ENCODE peak calls at places on chromosomes 2 and 18, in six cellular contexts. W, F, G, K, C and Z are unnamed samples.

GRCh38 chr18:73118121-73118816 is 250.5 kb upstream of the NETO1 start:
- DNase-seq in W (no peak), F (no peak), G (no peak), K (no peak), C (no peak), Z (no peak)

GRCh38 chr2:240655931-240656886 is 26.5 kb downstream of the AQP12B start:
- DNase-seq in W (no peak), F (peak), G (no peak), K (no peak), C (no peak), Z (no peak)

GRCh38 chr2:122023059-122023879 is 267.8 kb downstream of the TSN start:
- DNase-seq in W (no peak), F (no peak), G (no peak), K (no peak), C (no peak), Z (no peak)

GRCh38 chr2:16218651-16219050 is 278.3 kb downstream of the MYCN start:
- DNase-seq in W (peak), F (no peak), G (peak), K (peak), C (no peak), Z (no peak)

GRCh38 chr18:30094556-30094955 is 948.0 kb downstream of the DSC3 start:
- DNase-seq in W (no peak), F (no peak), G (no peak), K (peak), C (no peak), Z (no peak)

GRCh38 chr2:41294331-41294730 is 753.5 kb upstream of the PKDCC start:
- DNase-seq in W (no peak), F (no peak), G (no peak), K (peak), C (peak), Z (no peak)

GRCh38 chr2:111994042-111994441 is 61.0 kb upstream of the TMEM87B start:
- DNase-seq in W (no peak), F (no peak), G (no peak), K (no peak), C (no peak), Z (no peak)

GRCh38 chr2:20072436-20073158 is 21.2 kb upstream of the LAPTM4A start:
- DNase-seq in W (no peak), F (no peak), G (no peak), K (no peak), C (no peak), Z (no peak)

GRCh38 chr2:113858764-113859163 is 31.1 kb upstream of the ACTR3 start:
- DNase-seq in W (no peak), F (no peak), G (peak), K (no peak), C (no peak), Z (no peak)

GRCh38 chr18:12838178-12838634 is 45.8 kb downstream of the PTPN2 start:
- DNase-seq in W (peak), F (no peak), G (peak), K (peak), C (peak), Z (no peak)

GRCh38 chr18:3251249-3251962 is 3.8 kb downstream of the MYL12A start:
- DNase-seq in W (no peak), F (no peak), G (no peak), K (no peak), C (no peak), Z (no peak)

GRCh38 chr2:118670868-118671267 is 176.6 kb downstream of the EN1 start:
- DNase-seq in W (no peak), F (no peak), G (no peak), K (no peak), C (no peak), Z (no peak)

GRCh38 chr2:101064868-101065549 is 62.9 kb downstream of the RPL31 start:
- DNase-seq in W (no peak), F (no peak), G (peak), K (no peak), C (no peak), Z (no peak)

GRCh38 chr18:28793911-28794310 is 617.0 kb upstream of the CDH2 start:
- DNase-seq in W (no peak), F (no peak), G (no peak), K (no peak), C (no peak), Z (no peak)

GRCh38 chr2:81600088-81600487 is 1295.5 kb upstream of the LRRTM1 start:
- DNase-seq in W (no peak), F (no peak), G (no peak), K (no peak), C (no peak), Z (no peak)

GRCh38 chr18:21242141-21243040 is at the start of gene GREB1L:
- DNase-seq in W (peak), F (no peak), G (peak), K (peak), C (peak), Z (no peak)

GRCh38 chr2:169072163-169072925 is 3.0 kb downstream of the DHRS9 start:
- DNase-seq in W (no peak), F (no peak), G (no peak), K (no peak), C (no peak), Z (no peak)

GRCh38 chr2:127084611-127085031 is 22.3 kb downstream of the BIN1 start:
- DNase-seq in W (no peak), F (peak), G (no peak), K (no peak), C (no peak), Z (peak)

GRCh38 chr2:28527196-28527595 is 31.3 kb downstream of the PLB1 start:
- DNase-seq in W (no peak), F (no peak), G (no peak), K (peak), C (no peak), Z (no peak)

GRCh38 chr18:52844323-52844722 is 504.3 kb downstream of the DCC start:
- DNase-seq in W (no peak), F (no peak), G (no peak), K (no peak), C (no peak), Z (no peak)

GRCh38 chr2:11855120-11855760 is 108.8 kb downstream of the LPIN1 start:
- DNase-seq in W (no peak), F (no peak), G (no peak), K (no peak), C (no peak), Z (no peak)

GRCh38 chr2:132891456-132891855 is 221.5 kb upstream of the LYPD1 start:
- DNase-seq in W (no peak), F (no peak), G (no peak), K (peak), C (no peak), Z (no peak)

GRCh38 chr2:217797661-217798069 is 205.1 kb downstream of the TNS1 start:
- DNase-seq in W (no peak), F (no peak), G (no peak), K (no peak), C (peak), Z (no peak)

GRCh38 chr2:65666156-65666725 is 233.8 kb upstream of the SPRED2 start:
- DNase-seq in W (no peak), F (no peak), G (no peak), K (peak), C (no peak), Z (peak)

GRCh38 chr2:218721488-218721887 is 10.9 kb downstream of the TTLL4 start:
- DNase-seq in W (no peak), F (no peak), G (no peak), K (no peak), C (no peak), Z (no peak)

GRCh38 chr2:94923196-94923595 is 52.0 kb downstream of the TEKT4 start:
- DNase-seq in W (no peak), F (no peak), G (no peak), K (no peak), C (no peak), Z (no peak)

DNA sequence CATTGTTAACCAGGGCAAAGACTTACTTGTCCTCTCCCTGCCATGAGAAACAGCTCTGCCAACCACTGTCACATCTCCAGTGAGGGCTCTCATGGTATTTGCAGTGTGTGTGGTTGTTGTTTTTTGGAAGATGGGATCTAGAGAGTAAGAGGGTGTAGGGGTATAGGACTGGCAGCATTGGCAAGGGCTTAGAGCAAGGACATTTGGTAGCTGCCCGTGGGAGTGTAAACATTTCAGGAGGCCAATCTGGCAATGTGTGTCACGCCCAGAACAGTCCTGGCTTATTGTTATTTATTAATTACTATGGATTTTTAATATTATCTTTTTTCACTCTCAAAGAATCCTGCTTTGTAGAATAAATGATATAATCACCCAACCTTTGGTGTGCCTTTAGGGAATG is 90.5 kb downstream of the TMEM17 start:
- DNase-seq in W (no peak), F (no peak), G (no peak), K (no peak), C (no peak), Z (no peak)
- H3K27ac ChIP-seq in W (no peak), F (no peak), G (no peak), K (no peak), C (no peak), Z (no peak)

DNA sequence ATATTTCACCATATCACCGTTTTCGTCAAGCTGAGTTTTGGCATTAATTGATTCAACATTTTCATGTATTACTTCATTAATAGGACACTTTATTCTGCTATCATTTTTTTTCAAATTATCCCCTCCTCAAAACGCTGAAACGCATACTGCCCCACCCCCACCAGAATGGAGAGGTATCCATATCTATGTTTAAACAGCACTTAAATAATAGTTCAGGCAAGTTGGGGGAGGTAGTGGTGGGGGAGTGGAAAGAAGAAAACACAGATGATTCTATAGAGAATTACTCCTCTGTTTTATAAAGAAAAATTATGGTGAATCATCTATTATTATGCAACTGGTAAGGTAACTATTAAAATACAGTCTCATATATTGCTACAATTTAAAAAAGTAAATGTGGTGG is 314.4 kb upstream of the ZEB2 start:
- DNase-seq in W (no peak), F (no peak), G (no peak), K (no peak), C (no peak), Z (no peak)
- H3K27ac ChIP-seq in W (no peak), F (no peak), G (peak), K (no peak), C (no peak), Z (no peak)

GRCh38 chr2:69768789-69769188 is 26.9 kb downstream of the ANXA4 start:
- DNase-seq in W (no peak), F (no peak), G (no peak), K (no peak), C (no peak), Z (no peak)
- H3K27ac ChIP-seq in W (peak), F (no peak), G (peak), K (no peak), C (no peak), Z (no peak)

DNA sequence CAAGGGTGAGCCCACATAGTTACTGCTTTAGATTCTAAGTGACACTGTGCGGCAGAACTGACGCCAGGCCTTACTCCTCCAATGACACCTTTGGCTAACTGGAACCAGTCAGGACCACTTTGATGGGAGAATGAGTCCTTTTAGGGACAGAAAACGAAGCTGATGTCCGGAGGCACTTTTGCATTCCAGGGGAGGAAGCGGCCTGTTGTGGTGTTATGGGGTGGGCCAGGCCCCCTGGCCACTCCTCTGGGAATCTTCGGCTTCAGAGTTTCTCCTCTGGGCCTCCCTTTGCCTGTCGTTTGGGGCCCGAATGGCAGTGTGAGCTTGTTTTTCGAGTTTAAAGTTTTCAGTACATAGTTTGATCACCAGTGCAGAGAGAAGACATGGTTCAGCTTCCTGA is 65.9 kb downstream of the MBP start:
- DNase-seq in W (no peak), F (no peak), G (no peak), K (no peak), C (no peak), Z (no peak)
- H3K27ac ChIP-seq in W (peak), F (peak), G (peak), K (no peak), C (peak), Z (peak)

DNA sequence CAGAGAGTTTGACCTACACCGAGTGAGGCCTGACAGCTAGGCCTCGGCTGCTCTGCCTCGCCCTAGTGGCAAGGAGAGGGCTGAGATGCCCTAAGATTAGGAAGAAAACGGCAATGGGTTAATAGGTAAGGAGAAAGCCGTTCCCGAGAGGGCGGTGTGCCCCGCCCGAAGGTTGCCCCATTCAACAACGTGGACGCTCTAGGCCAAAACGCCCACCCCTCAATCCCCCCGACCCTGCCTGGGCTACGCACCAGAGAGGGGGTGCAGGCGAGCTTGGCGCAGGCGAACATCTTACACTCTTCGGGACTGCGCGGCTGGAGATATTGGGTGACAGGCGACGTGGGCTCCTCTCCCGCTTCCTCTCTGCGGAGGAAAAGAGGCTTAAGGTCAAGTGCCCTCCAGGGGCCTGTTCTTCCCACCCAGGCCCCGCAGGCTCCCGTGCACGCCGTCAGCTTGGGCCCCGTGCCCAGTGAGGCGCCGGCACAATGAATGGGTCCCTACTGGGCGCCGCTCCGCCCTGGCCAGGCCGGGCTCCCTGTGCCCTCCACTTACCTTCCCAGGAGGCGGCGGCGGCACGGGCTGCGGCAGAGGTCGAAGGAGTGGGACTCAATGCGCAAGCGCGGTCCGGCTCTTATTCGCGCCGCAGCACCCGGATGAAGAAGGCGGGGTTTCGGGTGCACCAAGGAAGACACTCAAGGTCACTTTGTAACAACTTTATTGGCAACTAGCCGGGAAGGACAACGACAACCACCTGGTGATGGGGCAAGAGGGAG is at the start of gene ATP5MC3:
- DNase-seq in W (peak), F (peak), G (peak), K (peak), C (peak), Z (peak)
- H3K27ac ChIP-seq in W (peak), F (peak), G (peak), K (no peak), C (peak), Z (peak)

DNA sequence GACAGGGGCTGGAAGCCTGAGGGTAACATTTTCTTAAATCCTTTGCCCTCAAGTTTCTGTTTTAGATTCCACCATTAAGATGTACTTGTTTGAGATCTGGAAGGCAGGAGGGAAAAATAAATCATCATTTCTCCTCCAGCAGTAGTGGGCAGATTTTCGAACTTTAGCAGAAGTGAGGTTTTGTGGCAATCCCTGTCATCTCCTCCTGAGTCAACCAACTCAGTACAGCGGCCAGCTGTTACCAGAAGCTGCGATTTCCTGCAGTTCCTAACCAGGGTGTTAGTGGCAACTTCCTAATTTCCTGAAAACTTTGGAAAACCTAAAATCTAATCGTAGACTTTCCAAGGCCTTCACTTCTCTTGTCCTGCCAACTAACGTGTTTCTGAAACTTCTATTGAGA is 517.2 kb upstream of the ACVR2A start:
- DNase-seq in W (no peak), F (peak), G (no peak), K (no peak), C (no peak), Z (no peak)
- H3K27ac ChIP-seq in W (no peak), F (no peak), G (no peak), K (no peak), C (no peak), Z (peak)

GRCh38 chr2:237732790-237733349 is 65.7 kb upstream of the RBM44 start:
- DNase-seq in W (no peak), F (no peak), G (no peak), K (peak), C (peak), Z (no peak)

GRCh38 chr2:237733677-237734300 is 64.8 kb upstream of the RBM44 start:
- DNase-seq in W (no peak), F (no peak), G (no peak), K (peak), C (no peak), Z (no peak)

GRCh38 chr2:237735762-237736161 is 62.8 kb upstream of the RBM44 start:
- DNase-seq in W (no peak), F (no peak), G (no peak), K (no peak), C (no peak), Z (no peak)

GRCh38 chr2:237736783-237737182 is 61.8 kb upstream of the RBM44 start:
- DNase-seq in W (no peak), F (no peak), G (no peak), K (no peak), C (no peak), Z (no peak)

DNA sequence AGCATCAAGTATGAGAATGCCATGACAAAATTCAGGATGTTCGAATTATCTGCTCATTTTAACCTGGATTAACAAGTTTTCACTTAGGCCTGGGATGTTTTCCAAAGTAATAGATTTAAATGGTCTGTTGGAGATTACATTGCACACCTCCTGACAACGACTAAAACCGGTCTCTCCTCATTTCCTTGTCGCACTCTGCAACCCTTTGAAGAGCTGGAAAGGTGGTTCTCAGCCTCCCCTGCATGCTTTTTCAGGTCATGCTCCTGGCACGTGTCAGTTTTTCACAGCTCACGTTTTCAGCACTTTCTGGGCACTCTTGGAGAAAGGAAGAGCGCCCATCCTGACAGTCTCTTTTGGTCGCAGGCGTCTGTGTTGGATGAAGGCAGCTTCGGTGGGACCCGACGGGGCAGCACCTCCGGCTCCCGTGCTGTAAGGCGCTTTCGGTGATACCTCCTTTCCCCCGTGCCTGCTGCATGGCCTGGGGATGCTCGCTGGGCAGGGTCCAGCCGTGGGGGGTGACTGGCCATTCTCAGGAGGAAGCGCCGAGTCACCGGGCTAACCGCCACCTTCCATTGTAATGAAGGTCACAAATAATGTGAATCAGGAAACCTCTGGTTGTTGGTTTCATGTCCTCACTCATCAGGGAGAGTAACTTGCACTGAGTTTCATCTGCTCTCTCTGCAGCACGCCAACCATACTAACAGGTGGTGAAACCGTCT is 63.5 kb upstream of the RBM44 start:
- DNase-seq in W (no peak), F (no peak), G (no peak), K (no peak), C (no peak), Z (no peak)
- H3K27ac ChIP-seq in W (peak), F (no peak), G (no peak), K (no peak), C (peak), Z (no peak)

GRCh38 chr2:84970266-84970955 is 550 bp upstream of the KCMF1 start:
- DNase-seq in W (peak), F (peak), G (no peak), K (peak), C (peak), Z (peak)
- H3K27ac ChIP-seq in W (peak), F (peak), G (peak), K (peak), C (peak), Z (peak)